ENCODE peak calls at places on chromosomes 13 and 19, in six cellular contexts. Q, K, T, A, C and L are unnamed samples.

GRCh38 chr19:38359242-38360021 is 14.9 kb upstream of the PSMD8 start:
- DNase-seq in C (no peak), Q (no peak), T (no peak), A (no peak), K (no peak), L (no peak)

GRCh38 chr19:50551034-50551712 is 17.1 kb downstream of the LRRC4B start:
- DNase-seq in C (no peak), Q (no peak), T (no peak), A (no peak), K (no peak), L (no peak)

GRCh38 chr19:3183721-3184641 is 1.7 kb upstream of the NCLN start:
- DNase-seq in C (no peak), T (no peak), A (no peak), K (no peak), Q (no peak), L (no peak)

GRCh38 chr13:34412817-34413365 is 529.2 kb upstream of the NBEA start:
- DNase-seq in T (no peak), K (no peak), A (peak), C (no peak), Q (no peak), L (peak)

GRCh38 chr13:76709851-76710250 is 176.4 kb downstream of the KCTD12 start:
- DNase-seq in Q (no peak), A (no peak), K (peak), T (no peak), C (no peak), L (peak)

GRCh38 chr19:44848036-44848804 is 2.1 kb downstream of the NECTIN2 start:
- DNase-seq in A (peak), Q (no peak), T (no peak), C (peak), K (peak), L (peak)

GRCh38 chr19:43726736-43727592 is 11.1 kb downstream of the IRGC start:
- DNase-seq in C (no peak), A (no peak), K (no peak), Q (no peak), T (no peak), L (peak)

GRCh38 chr13:24407844-24408243 is 98.5 kb downstream of the C1QTNF9 start:
- DNase-seq in A (no peak), K (no peak), Q (no peak), C (no peak), T (no peak), L (no peak)

GRCh38 chr13:59641261-59641660 is 522.5 kb downstream of the DIAPH3 start:
- DNase-seq in T (no peak), A (no peak), C (no peak), Q (no peak), K (no peak), L (no peak)

GRCh38 chr19:51219307-51219706 is 5.6 kb upstream of the CD33 start:
- DNase-seq in K (no peak), A (no peak), C (no peak), T (no peak), Q (no peak), L (no peak)

GRCh38 chr13:32825481-32825880 is 190.7 kb upstream of the KL start:
- DNase-seq in Q (no peak), K (no peak), A (no peak), T (no peak), C (no peak), L (no peak)
- H3K4me2 ChIP-seq in Q (peak), K (no peak), A (no peak), T (no peak), C (no peak), L (no peak)

GRCh38 chr19:13055213-13056051 is 47.2 kb downstream of the LYL1 start:
- DNase-seq in K (peak), A (peak), Q (no peak), C (peak), T (no peak), L (peak)
- H2AFZ ChIP-seq in K (peak), A (peak), Q (no peak), C (no peak), T (no peak), L (no peak)

GRCh38 chr13:94346261-94347019 is 133.0 kb downstream of the DCT start:
- DNase-seq in T (no peak), Q (no peak), C (no peak), A (no peak), K (no peak), L (no peak)
- TF ChIP-seq CTCF in T (no peak), Q (no peak), C (no peak), A (no peak), K (no peak), L (no peak)

GRCh38 chr13:78022164-78022877 is 103.7 kb upstream of the EDNRB start:
- DNase-seq in A (peak), C (peak), Q (no peak), K (peak), T (peak), L (peak)

GRCh38 chr13:78024996-78025395 is 106.4 kb upstream of the EDNRB start:
- DNase-seq in Q (no peak), A (no peak), K (no peak), T (no peak), C (peak), L (no peak)

GRCh38 chr13:78015782-78016181 is 97.2 kb upstream of the EDNRB start:
- DNase-seq in T (no peak), A (no peak), K (no peak), Q (no peak), C (no peak), L (no peak)

DNA sequence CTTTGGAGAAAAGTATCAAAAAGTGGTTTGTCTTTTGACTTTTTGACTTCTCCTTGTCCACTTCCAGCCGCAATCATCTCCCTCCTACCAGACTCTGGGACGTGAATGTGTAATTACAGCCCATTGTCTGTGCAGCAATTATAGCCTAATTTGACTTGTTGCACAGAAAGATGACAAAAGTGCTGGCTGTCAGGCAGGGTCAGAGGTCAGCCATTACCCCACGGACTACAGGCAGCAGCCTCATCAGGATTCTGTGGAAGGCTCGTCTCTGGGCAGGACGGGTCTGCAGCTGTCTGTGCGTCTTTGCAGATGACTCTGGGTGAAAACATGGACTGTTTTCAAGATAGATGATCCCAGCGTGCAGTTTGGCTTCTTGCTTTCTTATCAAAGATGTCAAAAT is 102.2 kb upstream of the EDNRB start:
- DNase-seq in Q (no peak), C (no peak), K (no peak), A (no peak), T (no peak), L (no peak)
- H3K4me2 ChIP-seq in Q (no peak), C (no peak), K (no peak), A (no peak), T (no peak), L (no peak)

GRCh38 chr13:104011505-104012270 is 945.5 kb upstream of the SLC10A2 start:
- DNase-seq in Q (no peak), C (no peak), T (no peak), K (no peak), A (no peak), L (peak)

GRCh38 chr13:104017317-104017716 is 951.1 kb upstream of the SLC10A2 start:
- DNase-seq in C (no peak), Q (no peak), T (no peak), A (no peak), K (no peak), L (no peak)

GRCh38 chr13:104014803-104015645 is 948.8 kb upstream of the SLC10A2 start:
- DNase-seq in C (peak), T (no peak), Q (no peak), K (peak), A (peak), L (peak)

GRCh38 chr13:104015646-104016396 is 949.6 kb upstream of the SLC10A2 start:
- DNase-seq in A (peak), C (peak), Q (no peak), K (peak), T (no peak), L (peak)
- H2AFZ ChIP-seq in A (peak), C (peak), Q (no peak), K (no peak), T (no peak), L (peak)

DNA sequence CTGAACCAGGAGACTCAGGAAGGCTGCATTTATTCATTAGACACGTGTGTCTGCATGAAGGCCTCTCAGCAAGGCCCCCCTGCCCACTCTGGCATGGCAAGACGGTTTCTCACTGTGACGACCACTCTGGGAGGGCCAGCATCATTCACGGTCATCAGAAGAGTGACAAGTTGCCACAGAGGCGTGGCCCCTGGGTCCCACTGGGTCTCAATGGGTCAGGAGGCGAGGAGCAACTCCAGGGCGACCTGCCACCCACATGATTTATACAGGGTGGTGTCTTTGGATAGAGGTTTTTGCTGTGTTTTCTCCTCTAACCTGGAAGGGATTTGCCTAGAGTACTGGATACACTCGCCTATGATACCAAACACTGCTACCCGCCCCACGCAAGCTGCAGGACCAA is 60.7 kb downstream of the KLF2 start:
- DNase-seq in Q (no peak), A (no peak), C (no peak), T (no peak), K (no peak), L (no peak)
- TF ChIP-seq CTCF in Q (no peak), A (no peak), C (no peak), T (no peak), K (no peak), L (no peak)